ENCODE peak calls at places on chromosomes 12 and 14, in seven cellular contexts. W is endothelial cell of umbilical vein, L is sigmoid colon, M is HCT116, S is transverse colon, Q is suprapubic skin, P is K562. E is an unnamed sample.

GRCh38 chr12:69655616-69656336 is 43.3 kb downstream of the BEST3 start:
- DNase-seq in W (peak; percentile 32), L (no peak), M (no peak), S (no peak), Q (no peak), P (no peak), E (no peak)

GRCh38 chr12:2447861-2448260 is 346.9 kb upstream of the FKBP4 start:
- DNase-seq in W (no peak), L (no peak), M (no peak), S (no peak), Q (no peak), P (no peak), E (no peak)

GRCh38 chr14:81384900-81385299 is 15.2 kb downstream of the STON2 start:
- DNase-seq in W (no peak), L (no peak), M (no peak), S (no peak), Q (no peak), P (no peak), E (no peak)

GRCh38 chr14:64880382-64881121 is 845 bp upstream of the SPTB start:
- DNase-seq in W (peak; percentile 8), L (peak; percentile 62), M (peak; percentile 26), S (peak; percentile 43), Q (peak; percentile 60), P (peak; percentile 71), E (peak; percentile 80)

GRCh38 chr14:63908667-63909264 is 56.0 kb downstream of the SYNE2 start:
- DNase-seq in W (peak; percentile 63), L (no peak), M (no peak), S (no peak), Q (no peak), P (no peak), E (no peak)

GRCh38 chr12:30909088-30909688 is 17.4 kb upstream of the TSPAN11 start:
- DNase-seq in W (no peak), L (no peak), M (no peak), S (no peak), Q (no peak), P (no peak), E (no peak)

GRCh38 chr14:70018713-70019201 is 139.5 kb downstream of the SMOC1 start:
- DNase-seq in W (no peak), L (no peak), M (no peak), S (peak; percentile 52), Q (no peak), P (no peak), E (no peak)

GRCh38 chr14:80615831-80616230 is 325.7 kb downstream of the CEP128 start:
- DNase-seq in W (no peak), L (no peak), M (no peak), S (no peak), Q (no peak), P (no peak), E (no peak)

GRCh38 chr12:49338830-49339463 is 2.0 kb upstream of the C1QL4 start:
- DNase-seq in W (no peak), L (peak; percentile 34), M (no peak), S (no peak), Q (peak; percentile 36), P (no peak), E (no peak)

GRCh38 chr12:53058674-53059433 is 9.0 kb downstream of the TNS2 start:
- DNase-seq in W (no peak), L (peak; percentile 77), M (no peak), S (no peak), Q (peak; percentile 66), P (no peak), E (peak; percentile 70)

GRCh38 chr14:32473476-32473875 is 144.4 kb downstream of the AKAP6 start:
- DNase-seq in W (no peak), L (peak; percentile 78), M (no peak), S (peak; percentile 44), Q (peak; percentile 76), P (no peak), E (no peak)

GRCh38 chr14:50600849-50601248 is 40.9 kb downstream of the ATL1 start:
- DNase-seq in W (no peak), L (no peak), M (no peak), S (no peak), Q (no peak), P (no peak), E (no peak)

GRCh38 chr12:114625294-114625851 is 58.6 kb downstream of the TBX3 start:
- DNase-seq in W (peak; percentile 29), L (no peak), M (peak; percentile 52), S (peak; percentile 38), Q (no peak), P (peak; percentile 64), E (no peak)

GRCh38 chr14:60757617-60758016 is 23.1 kb downstream of the MNAT1 start:
- DNase-seq in W (peak; percentile 56), L (no peak), M (no peak), S (no peak), Q (no peak), P (no peak), E (no peak)

GRCh38 chr14:64746298-64747250 is 42.4 kb downstream of the PLEKHG3 start:
- DNase-seq in W (peak; percentile 25), L (no peak), M (no peak), S (no peak), Q (no peak), P (no peak), E (no peak)

GRCh38 chr12:120264086-120264485 is 1.4 kb downstream of the PXN start:
- DNase-seq in W (no peak), L (no peak), M (no peak), S (no peak), Q (no peak), P (no peak), E (no peak)

GRCh38 chr14:35341454-35342159 is 49.4 kb downstream of the PSMA6 start:
- DNase-seq in W (peak; percentile 91), L (peak; percentile 99), M (peak; percentile 45), S (peak; percentile 97), Q (peak; percentile 98), P (no peak), E (peak; percentile 94)

GRCh38 chr12:81167694-81168093 is 89.8 kb downstream of the ACSS3 start:
- DNase-seq in W (peak; percentile 19), L (no peak), M (no peak), S (no peak), Q (no peak), P (no peak), E (no peak)

GRCh38 chr12:109732321-109733305 is 19.0 kb downstream of the FAM222A start:
- DNase-seq in W (no peak), L (peak; percentile 44), M (no peak), S (peak; percentile 5), Q (peak; percentile 27), P (no peak), E (peak; percentile 44)

GRCh38 chr12:94147991-94148840 is at the start of gene PLXNC1:
- DNase-seq in W (no peak), L (no peak), M (no peak), S (peak; percentile 70), Q (peak; percentile 61), P (no peak), E (peak; percentile 96)

GRCh38 chr12:129696952-129697351 is 206.9 kb downstream of the TMEM132D start:
- DNase-seq in W (no peak), L (no peak), M (no peak), S (no peak), Q (no peak), P (no peak), E (no peak)

DNA sequence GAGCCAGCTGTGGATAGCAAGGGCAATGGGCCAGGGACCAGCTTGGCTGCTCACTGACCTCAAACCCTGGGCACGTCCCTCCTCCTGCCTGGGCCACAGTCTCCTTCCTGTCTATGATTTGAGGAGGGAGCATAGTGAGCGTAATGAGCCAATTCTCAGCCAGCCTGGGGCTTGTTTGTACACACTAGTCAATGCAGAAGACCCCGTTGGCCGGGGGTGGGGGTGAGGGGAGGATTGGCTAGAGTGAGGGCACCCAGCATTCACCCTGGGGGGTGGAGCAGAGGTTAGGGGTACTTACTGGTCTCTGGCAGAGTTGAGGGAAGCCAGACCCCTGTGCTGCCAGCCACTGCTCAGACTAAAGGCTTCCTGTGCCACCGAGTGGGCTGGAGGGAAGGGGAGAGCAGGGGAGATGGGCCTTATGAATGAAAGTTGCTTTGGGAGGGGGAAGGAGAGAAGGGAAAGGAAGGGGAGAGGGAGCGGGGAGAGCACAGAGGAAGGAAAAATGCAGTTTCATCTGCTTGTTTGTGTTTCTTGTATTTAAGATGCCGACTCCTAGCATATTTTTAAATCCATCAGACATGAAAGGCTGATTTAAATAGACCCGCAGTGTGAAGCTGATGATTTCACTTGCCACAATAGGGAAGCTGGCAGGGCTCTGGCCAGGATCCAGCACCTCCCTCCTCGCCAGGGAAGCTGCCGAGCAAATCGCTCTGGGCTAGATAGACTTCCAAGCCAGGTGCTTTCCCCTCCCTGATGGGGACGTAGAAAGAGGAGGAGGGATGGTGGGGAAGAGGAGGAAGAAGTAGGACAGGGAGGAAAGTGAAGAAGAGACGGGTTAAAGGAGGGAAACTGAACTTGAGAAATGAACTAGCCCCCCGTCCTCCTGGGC is 114.0 kb downstream of the PRMT8 start:
- DNase-seq in W (peak; percentile 41), L (peak; percentile 63), M (no peak), S (peak; percentile 39), Q (no peak), P (no peak), E (peak; percentile 71)
- H3K4me1 ChIP-seq in W (no peaks in the 10 kb centered on the region), L (no peaks in the 10 kb centered on the region), M (no peaks in the 10 kb centered on the region), S (no peaks in the 10 kb centered on the region), Q (peaks cover 13% of the 10 kb centered on the region), P (peaks cover 7% of the 10 kb centered on the region), E (peaks cover 20% of the 10 kb centered on the region)

GRCh38 chr14:89207925-89208328 is 209.1 kb downstream of the FOXN3 start:
- DNase-seq in W (no peak), L (no peak), M (no peak), S (no peak), Q (no peak), P (no peak), E (no peak)
- TF ChIP-seq CTCF in W (no peak), L (no peak), M (no peak), S (no peak), Q (no peak), P (no peak), E (no peak)

DNA sequence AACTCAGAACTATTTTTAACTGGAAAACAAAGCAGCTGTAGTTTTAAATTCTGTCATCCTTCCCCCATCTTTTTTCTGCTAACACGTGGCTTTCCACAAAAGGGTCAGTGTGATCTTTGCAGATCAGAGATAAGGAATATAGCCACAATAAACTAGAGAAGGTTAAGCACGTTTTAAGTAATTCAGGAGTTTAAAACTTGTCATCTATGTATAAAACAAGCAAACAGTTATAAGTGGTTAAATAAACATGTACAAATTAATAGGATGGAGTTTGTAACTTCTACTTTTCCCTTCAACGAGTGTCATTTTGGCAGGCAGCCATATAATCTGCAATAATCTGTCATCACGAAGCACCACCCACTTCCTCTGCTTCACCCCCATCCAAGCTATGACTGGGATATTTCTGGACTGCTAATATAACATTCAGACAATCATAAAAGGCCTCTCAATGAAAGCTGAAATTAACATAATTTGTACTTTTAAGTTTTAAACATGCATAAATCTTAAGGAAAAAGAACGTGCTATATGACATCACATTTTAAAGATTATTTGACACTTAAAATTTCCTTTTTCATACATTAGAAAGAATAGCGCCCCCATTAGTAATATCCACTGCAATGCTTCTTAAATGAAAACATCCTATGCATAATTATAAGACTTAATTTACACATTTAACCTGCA is 15.2 kb downstream of the TAOK3 start:
- DNase-seq in W (peak; percentile 70), L (no peak), M (peak; percentile 63), S (peak; percentile 52), Q (no peak), P (peak; percentile 69), E (no peak)
- TF ChIP-seq POLR2AphosphoS5 in W (peak; percentile 25), L (no peak), M (no peak), S (no peak), Q (no peak), P (no peak), E (no peak)

DNA sequence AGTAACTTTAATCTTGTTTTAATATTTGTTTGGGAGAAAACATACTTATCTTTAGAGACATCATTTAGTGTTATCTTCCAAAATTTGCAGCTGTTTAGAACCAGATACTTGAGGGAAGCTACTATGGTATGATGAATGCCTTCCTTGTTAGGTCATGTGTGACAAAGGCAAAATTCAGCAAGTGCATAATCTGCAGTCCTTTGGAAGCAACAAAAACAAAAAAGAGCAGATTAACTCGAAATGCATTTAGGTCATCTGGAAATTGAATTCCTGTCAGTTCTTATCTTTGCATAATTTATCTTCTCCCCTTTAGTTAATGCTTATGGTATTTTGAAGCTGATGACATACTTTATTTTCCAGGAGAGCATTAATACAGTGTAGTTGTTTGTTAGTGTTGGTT is 3.5 kb downstream of the FBXO34 start:
- DNase-seq in W (no peak), L (no peak), M (no peak), S (no peak), Q (no peak), P (no peak), E (no peak)
- H3K4me1 ChIP-seq in W (peaks cover 36% of the 10 kb centered on the region), L (no peaks in the 10 kb centered on the region), M (peaks cover 8% of the 10 kb centered on the region), S (peaks cover 39% of the 10 kb centered on the region), Q (peaks cover 31% of the 10 kb centered on the region), P (peaks cover 17% of the 10 kb centered on the region), E (peaks cover 59% of the 10 kb centered on the region)

E was measured in spleen.